ENCODE peak calls at places on chromosomes 6 and 20, in five cellular contexts. T, U, J, G and V are unnamed samples.

GRCh38 chr6:13242590-13242989 is 85.7 kb downstream of the TBC1D7 start:
- DNase-seq in T (no peak), U (no peak), J (no peak), G (no peak), V (no peak)

GRCh38 chr6:113596477-113596876 is 260.7 kb upstream of the MARCKS start:
- DNase-seq in T (no peak), U (no peak), J (no peak), G (no peak), V (no peak)

GRCh38 chr6:18260448-18261106 is 3.8 kb downstream of the DEK start:
- DNase-seq in T (no peak), U (peak), J (no peak), G (peak), V (no peak)

GRCh38 chr20:33124261-33124660 is 43.7 kb upstream of the BPIFA2 start:
- DNase-seq in T (no peak), U (no peak), J (no peak), G (no peak), V (no peak)

GRCh38 chr20:60361761-60362410 is 403.7 kb downstream of the CDH26 start:
- DNase-seq in T (no peak), U (no peak), J (no peak), G (no peak), V (no peak)

GRCh38 chr6:1856381-1856780 is 246.7 kb downstream of the FOXC1 start:
- DNase-seq in T (no peak), U (no peak), J (no peak), G (peak), V (no peak)

GRCh38 chr20:64112691-64113443 is 5.5 kb upstream of the NPBWR2 start:
- DNase-seq in T (no peak), U (no peak), J (no peak), G (no peak), V (no peak)

GRCh38 chr6:157668034-157668401 is 155.0 kb upstream of the SNX9 start:
- DNase-seq in T (no peak), U (no peak), J (no peak), G (no peak), V (no peak)

GRCh38 chr6:166910601-166911000 is 45.7 kb downstream of the RNASET2 start:
- DNase-seq in T (no peak), U (no peak), J (no peak), G (no peak), V (no peak)

GRCh38 chr6:141117869-141118268 is 1014.9 kb upstream of the GJE1 start:
- DNase-seq in T (no peak), U (no peak), J (no peak), G (no peak), V (no peak)

GRCh38 chr20:46123482-46124245 is 5.5 kb downstream of the CD40 start:
- DNase-seq in T (no peak), U (no peak), J (no peak), G (no peak), V (no peak)

GRCh38 chr6:109595998-109596397 is 95.0 kb downstream of the AK9 start:
- DNase-seq in T (peak), U (peak), J (no peak), G (no peak), V (peak)

GRCh38 chr6:24980507-24981384 is 45.0 kb upstream of the RIPOR2 start:
- DNase-seq in T (no peak), U (no peak), J (no peak), G (no peak), V (peak)
- TF ChIP-seq SUZ12 in T (no peak), U (no peak), J (no peak), G (no peak), V (no peak)

GRCh38 chr6:106609699-106610098 is 19.6 kb downstream of the RTN4IP1 start:
- DNase-seq in T (peak), U (peak), J (no peak), G (no peak), V (no peak)
- TF ChIP-seq SUZ12 in T (no peak), U (no peak), J (no peak), G (no peak), V (no peak)

GRCh38 chr6:38497546-38497945 is 142.2 kb downstream of the BTBD9 start:
- DNase-seq in T (no peak), U (no peak), J (no peak), G (no peak), V (no peak)

GRCh38 chr6:38495511-38495910 is 144.2 kb downstream of the BTBD9 start:
- DNase-seq in T (no peak), U (no peak), J (no peak), G (no peak), V (no peak)

GRCh38 chr6:38493929-38494547 is 145.7 kb downstream of the BTBD9 start:
- DNase-seq in T (peak), U (peak), J (peak), G (peak), V (peak)

GRCh38 chr6:38498085-38498484 is 141.6 kb downstream of the BTBD9 start:
- DNase-seq in T (no peak), U (no peak), J (no peak), G (no peak), V (no peak)

DNA sequence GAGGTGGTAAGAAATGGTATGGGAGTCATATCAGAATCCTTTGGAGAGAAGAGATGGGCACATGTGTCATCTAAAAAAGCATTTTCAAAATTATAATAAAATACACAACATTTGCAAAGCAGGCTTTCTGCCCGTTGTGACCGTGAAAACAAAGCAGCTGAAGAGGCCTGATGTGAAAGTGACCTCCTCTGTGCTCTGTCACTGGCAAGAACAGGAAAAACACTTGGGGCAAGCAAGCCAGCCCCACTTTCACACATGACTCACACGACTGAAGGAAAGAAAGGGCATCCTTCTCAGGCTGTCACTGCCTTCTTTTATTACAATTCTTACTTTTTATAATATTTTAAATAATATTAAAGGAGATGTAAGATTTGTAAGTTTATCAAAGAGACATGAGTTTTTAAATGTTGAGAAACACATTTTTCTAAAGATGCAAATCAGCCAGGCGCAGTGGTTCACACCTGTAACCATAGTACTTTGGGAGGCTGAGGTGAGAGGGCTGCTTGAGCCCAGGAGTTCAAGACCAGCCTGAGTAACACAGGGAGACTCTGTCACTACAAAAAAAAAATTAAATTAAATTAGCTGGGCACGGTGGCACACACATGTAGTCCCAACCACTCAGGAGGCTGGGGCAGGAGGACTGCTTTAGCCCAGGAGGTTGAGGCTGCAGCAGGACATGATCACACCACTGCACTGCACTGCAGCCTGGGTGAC is 143.7 kb downstream of the BTBD9 start:
- DNase-seq in T (no peak), U (no peak), J (no peak), G (no peak), V (no peak)
- TF ChIP-seq SUZ12 in T (no peak), U (no peak), J (no peak), G (no peak), V (no peak)

GRCh38 chr20:15705975-15706374 is 867.3 kb downstream of the KIF16B start:
- DNase-seq in T (no peak), U (no peak), J (no peak), G (no peak), V (no peak)

GRCh38 chr20:15706719-15707118 is 866.5 kb downstream of the KIF16B start:
- DNase-seq in T (no peak), U (no peak), J (no peak), G (no peak), V (no peak)

GRCh38 chr20:15703171-15703911 is 869.9 kb downstream of the KIF16B start:
- DNase-seq in T (no peak), U (peak), J (no peak), G (no peak), V (no peak)

GRCh38 chr20:15711177-15711576 is 862.1 kb downstream of the KIF16B start:
- DNase-seq in T (no peak), U (no peak), J (no peak), G (no peak), V (no peak)

DNA sequence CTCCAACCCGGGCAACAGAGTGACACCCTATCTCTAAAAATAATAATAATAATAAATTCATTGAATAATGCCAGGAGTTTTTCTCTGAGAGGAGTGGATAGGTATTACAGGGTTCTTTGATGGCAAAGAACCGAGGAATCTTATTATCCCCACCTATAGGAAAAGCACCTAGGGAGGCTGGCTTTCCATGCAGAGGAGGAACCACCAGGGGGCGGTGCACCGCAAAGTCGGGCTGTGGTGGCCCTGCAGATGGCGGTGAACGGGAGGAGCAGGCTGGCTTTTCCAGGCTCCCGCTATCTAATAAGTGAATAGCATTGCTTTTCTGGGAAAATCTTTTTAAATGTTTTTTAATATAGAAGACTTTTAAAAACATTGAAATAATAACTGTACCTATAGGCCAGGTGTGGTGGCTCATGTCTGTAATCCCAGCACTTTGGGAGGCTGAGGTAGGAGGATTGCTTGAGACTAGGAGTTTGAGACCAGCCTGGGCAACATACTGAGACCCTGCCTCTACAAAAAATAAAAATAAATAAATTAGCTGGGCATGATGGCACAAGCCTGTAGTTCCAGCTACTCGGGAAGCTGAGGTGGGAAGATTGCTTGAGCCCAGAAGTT is 864.2 kb downstream of the KIF16B start:
- DNase-seq in T (peak), U (peak), J (peak), G (no peak), V (peak)
- TF ChIP-seq SUZ12 in T (no peak), U (no peak), J (no peak), G (no peak), V (no peak)

DNA sequence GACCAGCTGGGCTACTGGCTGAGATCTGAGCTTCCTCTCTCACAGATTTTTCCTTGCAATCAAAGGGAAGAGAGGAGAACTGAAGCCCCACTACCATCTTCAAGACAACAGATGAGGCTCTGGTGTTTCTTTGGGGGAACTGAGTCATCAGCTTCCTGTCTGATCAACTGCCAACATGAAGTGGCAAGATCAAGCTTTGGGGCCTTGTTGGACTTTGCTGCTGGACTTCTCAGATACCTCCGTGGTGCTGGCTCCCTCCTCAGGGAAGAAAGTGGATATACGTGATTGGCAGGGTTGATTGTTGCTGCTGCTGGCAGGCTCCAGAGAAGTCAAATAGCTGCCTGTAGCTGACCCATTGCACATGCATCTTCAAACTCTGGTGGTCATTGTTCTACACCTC is 3.6 kb upstream of the TOX2 start:
- DNase-seq in T (no peak), U (no peak), J (no peak), G (no peak), V (no peak)
- TF ChIP-seq SUZ12 in T (no peak), U (no peak), J (no peak), G (no peak), V (no peak)

GRCh38 chr6:65182681-65183080 is 524.3 kb downstream of the EYS start:
- DNase-seq in T (no peak), U (no peak), J (no peak), G (no peak), V (no peak)
- TF ChIP-seq SUZ12 in T (no peak), U (no peak), J (no peak), G (no peak), V (no peak)